ENCODE peak calls at places on chromosomes 2 and 18, in nine cellular contexts. K, J, W, B, Z, F, M, P and R are unnamed samples.

GRCh38 chr2:79292231-79292785 is 132.8 kb upstream of the REG3A start:
- DNase-seq in K (no peak), J (no peak), W (no peak), B (no peak), Z (no peak), F (no peak), M (no peak), P (no peak), R (no peak)

GRCh38 chr2:238523158-238524110 is 96.7 kb downstream of the ASB1 start:
- DNase-seq in K (no peak), J (no peak), W (no peak), B (peak; percentile 21), Z (no peak), F (peak; percentile 72), M (peak; percentile 36), P (no peak), R (peak; percentile 92)

GRCh38 chr18:57807336-57808117 is 4.4 kb upstream of the ATP8B1 start:
- DNase-seq in K (no peak), J (no peak), W (no peak), B (peak; percentile 82), Z (no peak), F (no peak), M (no peak), P (no peak), R (peak; percentile 14)

GRCh38 chr18:38539871-38540270 is 974.3 kb upstream of the CELF4 start:
- DNase-seq in K (no peak), J (no peak), W (no peak), B (no peak), Z (no peak), F (no peak), M (no peak), P (no peak), R (no peak)

GRCh38 chr2:3422161-3422767 is 42.8 kb downstream of the TRAPPC12 start:
- DNase-seq in K (no peak), J (no peak), W (no peak), B (no peak), Z (no peak), F (no peak), M (peak; percentile 24), P (no peak), R (no peak)

GRCh38 chr18:34661464-34662087 is 48.5 kb upstream of the DTNA start:
- DNase-seq in K (peak; percentile 40), J (peak; percentile 46), W (no peak), B (peak; percentile 51), Z (peak; percentile 29), F (peak; percentile 61), M (peak; percentile 48), P (no peak), R (peak; percentile 58)

GRCh38 chr2:207288628-207289027 is 122.9 kb upstream of the KLF7 start:
- DNase-seq in K (no peak), J (no peak), W (no peak), B (no peak), Z (no peak), F (no peak), M (no peak), P (no peak), R (no peak)

GRCh38 chr18:3620146-3621119 is 170.5 kb downstream of the TGIF1 start:
- DNase-seq in K (no peak), J (no peak), W (no peak), B (no peak), Z (no peak), F (no peak), M (no peak), P (no peak), R (no peak)

GRCh38 chr2:98482362-98482761 is 37.7 kb downstream of the INPP4A start:
- DNase-seq in K (peak; percentile 42), J (no peak), W (no peak), B (no peak), Z (no peak), F (no peak), M (no peak), P (no peak), R (no peak)
- H3K4me3 ChIP-seq in K (no peak overlapping the region), J (no peak overlapping the region), W (no peak overlapping the region), B (no peak overlapping the region), Z (no peak overlapping the region), F (no peak overlapping the region), M (no peak overlapping the region), P (no peak overlapping the region), R (no peak overlapping the region)

GRCh38 chr2:167480232-167480985 is 592.1 kb downstream of the XIRP2 start:
- DNase-seq in K (peak; percentile 43), J (no peak), W (no peak), B (no peak), Z (no peak), F (no peak), M (no peak), P (no peak), R (no peak)

GRCh38 chr2:167484875-167485274 is 596.6 kb downstream of the XIRP2 start:
- DNase-seq in K (no peak), J (no peak), W (no peak), B (no peak), Z (no peak), F (no peak), M (no peak), P (no peak), R (no peak)

GRCh38 chr2:167478196-167478595 is 589.9 kb downstream of the XIRP2 start:
- DNase-seq in K (no peak), J (no peak), W (no peak), B (no peak), Z (no peak), F (no peak), M (no peak), P (no peak), R (no peak)

DNA sequence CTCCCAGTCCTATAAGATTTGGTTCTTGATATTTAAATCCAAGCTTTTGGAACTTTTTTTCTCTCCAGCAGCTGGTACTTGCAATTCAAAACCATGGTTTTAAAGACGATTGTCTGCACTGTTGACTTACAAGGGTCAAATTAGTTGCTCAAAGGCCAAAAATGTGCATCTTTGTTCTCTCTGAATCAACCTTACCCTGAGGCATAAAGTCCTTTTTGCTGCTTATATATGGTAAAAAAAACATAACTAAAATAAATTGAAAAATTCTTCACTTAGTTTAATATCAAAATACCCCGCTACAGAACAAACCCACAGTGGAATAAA is 592.7 kb downstream of the XIRP2 start:
- DNase-seq in K (no peak), J (no peak), W (no peak), B (no peak), Z (no peak), F (peak; percentile 17), M (no peak), P (no peak), R (no peak)
- H3K4me3 ChIP-seq in K (peak overlapping the region; percentile 32), J (no peak overlapping the region), W (no peak overlapping the region), B (no peak overlapping the region), Z (no peak overlapping the region), F (no peak overlapping the region), M (no peak overlapping the region), P (no peak overlapping the region), R (no peak overlapping the region)

DNA sequence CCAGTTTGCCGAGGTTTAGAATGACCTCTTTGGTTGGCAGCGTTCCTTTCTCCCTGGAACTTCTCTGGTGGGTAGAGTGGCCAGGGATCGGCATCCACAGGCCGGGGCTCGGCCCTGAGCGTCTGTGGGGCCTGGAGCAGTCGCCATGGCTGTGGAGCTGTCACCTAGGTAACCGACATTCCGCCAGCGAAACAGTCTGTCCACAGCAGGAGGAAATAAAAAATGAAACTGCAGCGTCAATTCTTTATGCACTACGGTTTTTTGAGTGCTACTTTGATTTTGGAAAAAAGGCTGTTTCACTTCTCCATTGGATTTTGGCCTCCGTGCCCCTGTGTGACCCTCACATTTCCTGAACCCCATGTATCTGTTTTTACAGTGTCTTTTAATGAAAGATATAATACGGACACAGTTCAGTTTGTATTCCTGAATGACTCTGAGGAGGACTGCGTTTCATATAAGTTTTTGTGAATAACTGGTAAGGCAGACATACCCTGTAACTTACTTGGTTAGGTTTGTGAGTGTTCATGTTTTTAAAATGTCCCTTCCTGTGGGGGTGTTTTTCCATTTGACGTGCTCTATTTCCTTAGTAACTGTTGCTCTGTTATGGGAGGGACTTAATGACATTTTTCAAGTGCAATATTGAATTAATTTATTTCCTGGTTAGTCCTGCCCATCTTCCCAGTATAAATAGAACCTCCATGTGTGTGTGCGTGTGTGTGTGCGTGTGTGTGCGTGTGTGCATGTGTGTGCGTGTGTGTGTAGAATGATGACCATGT is 163.5 kb downstream of the LDLRAD4 start:
- DNase-seq in K (peak; percentile 54), J (peak; percentile 77), W (no peak), B (peak; percentile 21), Z (peak; percentile 4), F (no peak), M (no peak), P (peak; percentile 91), R (peak; percentile 55)
- H3K4me3 ChIP-seq in K (peak overlapping the region; percentile 50), J (peak overlapping the region; percentile 27), W (no peak overlapping the region), B (no peak overlapping the region), Z (no peak overlapping the region), F (no peak overlapping the region), M (no peak overlapping the region), P (no peak overlapping the region), R (no peak overlapping the region)

GRCh38 chr18:62522510-62523254 is at the start of gene ZCCHC2:
- DNase-seq in K (peak; percentile 95), J (peak; percentile 95), W (peak; percentile 96), B (peak; percentile 96), Z (peak; percentile 96), F (peak; percentile 98), M (peak; percentile 97), P (peak; percentile 99), R (peak; percentile 98)

GRCh38 chr18:62519684-62520083 is 3.1 kb upstream of the ZCCHC2 start:
- DNase-seq in K (no peak), J (no peak), W (no peak), B (no peak), Z (no peak), F (no peak), M (no peak), P (no peak), R (no peak)

GRCh38 chr18:62521588-62521987 is 1.2 kb upstream of the ZCCHC2 start:
- DNase-seq in K (no peak), J (no peak), W (no peak), B (no peak), Z (no peak), F (no peak), M (peak; percentile 70), P (no peak), R (peak; percentile 80)

GRCh38 chr18:62522178-62522509 is 681 bp upstream of the ZCCHC2 start:
- DNase-seq in K (peak; percentile 26), J (no peak), W (no peak), B (no peak), Z (no peak), F (no peak), M (no peak), P (no peak), R (no peak)

DNA sequence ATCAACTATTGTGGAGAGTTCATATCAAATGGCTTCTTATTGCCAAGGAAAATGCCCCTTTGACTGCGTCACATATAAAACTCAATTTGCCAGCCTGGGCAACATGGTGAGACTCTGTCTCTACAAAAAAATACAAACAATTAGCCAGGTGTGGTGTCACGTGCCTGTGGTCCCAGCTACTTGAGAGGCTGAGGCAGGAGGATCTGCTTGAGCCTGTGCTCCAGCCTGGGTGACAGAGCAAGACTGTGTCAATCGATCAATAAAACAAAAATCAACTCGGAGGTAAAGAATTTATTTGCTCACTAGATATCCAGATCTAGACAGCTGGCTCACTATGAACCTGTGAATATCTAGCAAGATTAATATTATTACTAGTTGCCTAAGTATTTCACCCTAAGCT is 1.7 kb upstream of the ZCCHC2 start:
- DNase-seq in K (no peak), J (no peak), W (no peak), B (no peak), Z (no peak), F (no peak), M (no peak), P (no peak), R (no peak)
- H3K4me3 ChIP-seq in K (no peak overlapping the region), J (no peak overlapping the region), W (no peak overlapping the region), B (no peak overlapping the region), Z (no peak overlapping the region), F (no peak overlapping the region), M (no peak overlapping the region), P (no peak overlapping the region), R (no peak overlapping the region)

GRCh38 chr2:26298638-26299393 is 47.1 kb upstream of the SELENOI start:
- DNase-seq in K (no peak), J (peak; percentile 29), W (no peak), B (peak; percentile 48), Z (no peak), F (peak; percentile 49), M (no peak), P (peak; percentile 64), R (peak; percentile 62)
- H3K4me3 ChIP-seq in K (no peak overlapping the region), J (peak overlapping the region; percentile 63), W (peak overlapping the region; percentile 39), B (peak overlapping the region; percentile 31), Z (no peak overlapping the region), F (peak overlapping the region; percentile 42), M (peak overlapping the region; percentile 53), P (peak overlapping the region; percentile 43), R (peak overlapping the region; percentile 58)